ENCODE peak calls at places on chromosomes 3 and 15, in ten cellular contexts. One of them, this sample, is unnamed. For H3K4me1, the result is how much of the 10 kb centered on the place peaks cover.

GRCh38 chr15:90143176-90143655 is 40.9 kb upstream of the IDH2 start:
- DNase-seq in PC-9: peak
- DNase-seq in SK-N-SH: peak
- DNase-seq in mammary epithelial cell: peak
- DNase-seq in endothelial cell of umbilical vein: peak
- DNase-seq in IMR-90: peak
- DNase-seq in GM23338: peak
- DNase-seq in HCT116: peak
- DNase-seq in HepG2: no peak
- DNase-seq in keratinocyte: no peak
- DNase-seq in this sample: peak

GRCh38 chr3:14122301-14122700 is 2.4 kb downstream of the CHCHD4 start:
- DNase-seq in IMR-90: no peak
- DNase-seq in PC-9: no peak
- DNase-seq in HCT116: no peak
- DNase-seq in keratinocyte: no peak
- DNase-seq in mammary epithelial cell: peak
- DNase-seq in endothelial cell of umbilical vein: no peak
- DNase-seq in HepG2: no peak
- DNase-seq in SK-N-SH: no peak
- DNase-seq in GM23338: no peak
- DNase-seq in this sample: no peak

GRCh38 chr15:101558217-101558941 is 68.9 kb upstream of the PCSK6 start:
- DNase-seq in keratinocyte: no peak
- DNase-seq in mammary epithelial cell: no peak
- DNase-seq in SK-N-SH: no peak
- DNase-seq in HepG2: peak
- DNase-seq in PC-9: peak
- DNase-seq in GM23338: no peak
- DNase-seq in endothelial cell of umbilical vein: no peak
- DNase-seq in HCT116: no peak
- DNase-seq in IMR-90: no peak
- DNase-seq in this sample: peak

GRCh38 chr3:112376996-112377395 is 44.0 kb downstream of the CD200 start:
- DNase-seq in endothelial cell of umbilical vein: peak
- DNase-seq in keratinocyte: peak
- DNase-seq in SK-N-SH: no peak
- DNase-seq in GM23338: no peak
- DNase-seq in mammary epithelial cell: peak
- DNase-seq in HepG2: no peak
- DNase-seq in IMR-90: peak
- DNase-seq in HCT116: no peak
- DNase-seq in PC-9: no peak
- DNase-seq in this sample: peak

GRCh38 chr3:196735751-196736150 is 3.9 kb upstream of the PAK2 start:
- DNase-seq in keratinocyte: no peak
- DNase-seq in SK-N-SH: no peak
- DNase-seq in endothelial cell of umbilical vein: no peak
- DNase-seq in GM23338: no peak
- DNase-seq in PC-9: no peak
- DNase-seq in IMR-90: peak
- DNase-seq in HepG2: no peak
- DNase-seq in mammary epithelial cell: no peak
- DNase-seq in HCT116: no peak
- DNase-seq in this sample: no peak

GRCh38 chr3:17412950-17413530 is 329.4 kb downstream of the TBC1D5 start:
- DNase-seq in IMR-90: peak
- DNase-seq in HCT116: peak
- DNase-seq in mammary epithelial cell: peak
- DNase-seq in HepG2: peak
- DNase-seq in endothelial cell of umbilical vein: peak
- DNase-seq in keratinocyte: peak
- DNase-seq in SK-N-SH: peak
- DNase-seq in GM23338: peak
- DNase-seq in PC-9: no peak
- DNase-seq in this sample: peak

GRCh38 chr15:47332481-47332880 is 384.8 kb upstream of the SEMA6D start:
- DNase-seq in endothelial cell of umbilical vein: no peak
- DNase-seq in keratinocyte: no peak
- DNase-seq in SK-N-SH: no peak
- DNase-seq in HCT116: no peak
- DNase-seq in HepG2: no peak
- DNase-seq in mammary epithelial cell: no peak
- DNase-seq in IMR-90: peak
- DNase-seq in PC-9: no peak
- DNase-seq in GM23338: no peak
- DNase-seq in this sample: peak

GRCh38 chr3:192802957-192803899 is 75.9 kb upstream of the FGF12 start:
- DNase-seq in endothelial cell of umbilical vein: peak
- DNase-seq in GM23338: peak
- DNase-seq in HepG2: peak
- DNase-seq in mammary epithelial cell: no peak
- DNase-seq in IMR-90: peak
- DNase-seq in HCT116: peak
- DNase-seq in SK-N-SH: peak
- DNase-seq in PC-9: peak
- DNase-seq in keratinocyte: no peak
- DNase-seq in this sample: peak

GRCh38 chr15:96947830-96948229 is 617.3 kb downstream of the NR2F2 start:
- DNase-seq in PC-9: no peak
- DNase-seq in HepG2: no peak
- DNase-seq in IMR-90: no peak
- DNase-seq in GM23338: peak
- DNase-seq in keratinocyte: no peak
- DNase-seq in HCT116: no peak
- DNase-seq in mammary epithelial cell: no peak
- DNase-seq in SK-N-SH: peak
- DNase-seq in endothelial cell of umbilical vein: peak
- DNase-seq in this sample: peak

GRCh38 chr3:51708216-51708845 is 1.5 kb downstream of the GRM2 start:
- DNase-seq in PC-9: no peak
- DNase-seq in GM23338: no peak
- DNase-seq in keratinocyte: no peak
- DNase-seq in IMR-90: no peak
- DNase-seq in HCT116: no peak
- DNase-seq in HepG2: no peak
- DNase-seq in endothelial cell of umbilical vein: no peak
- DNase-seq in SK-N-SH: no peak
- DNase-seq in mammary epithelial cell: no peak
- DNase-seq in this sample: no peak

GRCh38 chr3:39147711-39148115 is 5.7 kb downstream of the CSRNP1 start:
- DNase-seq in SK-N-SH: no peak
- DNase-seq in keratinocyte: no peak
- DNase-seq in endothelial cell of umbilical vein: peak
- DNase-seq in HepG2: no peak
- DNase-seq in GM23338: peak
- DNase-seq in HCT116: no peak
- DNase-seq in PC-9: no peak
- DNase-seq in mammary epithelial cell: no peak
- DNase-seq in IMR-90: peak
- DNase-seq in this sample: peak

GRCh38 chr3:14256561-14257342 is 78.1 kb downstream of the LSM3 start:
- DNase-seq in HepG2: no peak
- DNase-seq in GM23338: peak
- DNase-seq in keratinocyte: no peak
- DNase-seq in mammary epithelial cell: peak
- DNase-seq in SK-N-SH: no peak
- DNase-seq in IMR-90: no peak
- DNase-seq in HCT116: no peak
- DNase-seq in endothelial cell of umbilical vein: no peak
- DNase-seq in PC-9: peak
- DNase-seq in this sample: peak

GRCh38 chr15:78021761-78022160 is 55.8 kb downstream of the TBC1D2B start:
- DNase-seq in endothelial cell of umbilical vein: no peak
- DNase-seq in keratinocyte: no peak
- DNase-seq in HepG2: no peak
- DNase-seq in HCT116: no peak
- DNase-seq in GM23338: no peak
- DNase-seq in mammary epithelial cell: no peak
- DNase-seq in IMR-90: no peak
- DNase-seq in SK-N-SH: no peak
- DNase-seq in PC-9: no peak
- DNase-seq in this sample: no peak

GRCh38 chr15:39999538-39999937 is 39.4 kb downstream of the SRP14 start:
- DNase-seq in PC-9: no peak
- DNase-seq in IMR-90: no peak
- DNase-seq in keratinocyte: no peak
- DNase-seq in GM23338: no peak
- DNase-seq in HCT116: no peak
- DNase-seq in endothelial cell of umbilical vein: peak
- DNase-seq in SK-N-SH: no peak
- DNase-seq in HepG2: no peak
- DNase-seq in mammary epithelial cell: no peak
- DNase-seq in this sample: no peak

GRCh38 chr3:159872374-159873109 is 116.1 kb upstream of the IL12A start:
- DNase-seq in endothelial cell of umbilical vein: peak
- DNase-seq in SK-N-SH: no peak
- DNase-seq in HepG2: no peak
- DNase-seq in PC-9: peak
- DNase-seq in GM23338: peak
- DNase-seq in mammary epithelial cell: peak
- DNase-seq in keratinocyte: peak
- DNase-seq in HCT116: peak
- DNase-seq in IMR-90: peak
- DNase-seq in this sample: no peak

DNA sequence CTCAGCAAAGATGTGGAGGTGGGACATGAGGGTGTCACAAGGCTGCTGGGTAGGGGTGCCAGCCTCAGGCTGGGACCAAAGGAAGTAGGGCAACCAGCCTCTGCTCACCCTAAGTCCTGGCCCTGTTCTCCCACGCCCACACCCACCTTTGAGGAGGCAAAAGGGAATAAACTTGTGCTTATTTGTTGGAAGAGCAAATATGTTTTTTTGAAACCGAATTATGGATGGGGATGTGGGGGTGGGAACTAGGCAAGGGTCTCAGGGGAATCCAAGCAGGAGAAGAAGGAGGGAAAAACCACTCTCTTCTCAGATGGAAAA is 10.4 kb downstream of the BHLHE40 start:
- DNase-seq in GM23338: no peak
- DNase-seq in keratinocyte: no peak
- DNase-seq in HCT116: no peak
- DNase-seq in HepG2: no peak
- DNase-seq in SK-N-SH: no peak
- DNase-seq in endothelial cell of umbilical vein: no peak
- DNase-seq in IMR-90: no peak
- DNase-seq in mammary epithelial cell: no peak
- DNase-seq in PC-9: no peak
- DNase-seq in this sample: no peak
- H2AFZ ChIP-seq in GM23338: no peak
- H2AFZ ChIP-seq in keratinocyte: peak
- H2AFZ ChIP-seq in HCT116: peak
- H2AFZ ChIP-seq in HepG2: no peak
- H2AFZ ChIP-seq in SK-N-SH: no peak
- H2AFZ ChIP-seq in endothelial cell of umbilical vein: no peak
- H2AFZ ChIP-seq in IMR-90: peak
- H2AFZ ChIP-seq in mammary epithelial cell: peak
- H2AFZ ChIP-seq in PC-9: no peak
- H2AFZ ChIP-seq in this sample: no peak

GRCh38 chr15:70835826-70836225 is 18.1 kb downstream of the LARP6 start:
- DNase-seq in keratinocyte: no peak
- DNase-seq in IMR-90: no peak
- DNase-seq in SK-N-SH: no peak
- DNase-seq in HCT116: no peak
- DNase-seq in PC-9: no peak
- DNase-seq in mammary epithelial cell: no peak
- DNase-seq in GM23338: no peak
- DNase-seq in endothelial cell of umbilical vein: no peak
- DNase-seq in HepG2: no peak
- DNase-seq in this sample: no peak

GRCh38 chr15:70834999-70835398 is 19.0 kb downstream of the LARP6 start:
- DNase-seq in IMR-90: no peak
- DNase-seq in HepG2: no peak
- DNase-seq in SK-N-SH: no peak
- DNase-seq in endothelial cell of umbilical vein: no peak
- DNase-seq in HCT116: no peak
- DNase-seq in GM23338: no peak
- DNase-seq in mammary epithelial cell: no peak
- DNase-seq in PC-9: no peak
- DNase-seq in keratinocyte: no peak
- DNase-seq in this sample: no peak

GRCh38 chr15:70835415-70835814 is 18.5 kb downstream of the LARP6 start:
- DNase-seq in HepG2: no peak
- DNase-seq in GM23338: no peak
- DNase-seq in endothelial cell of umbilical vein: no peak
- DNase-seq in HCT116: no peak
- DNase-seq in PC-9: no peak
- DNase-seq in IMR-90: no peak
- DNase-seq in keratinocyte: no peak
- DNase-seq in mammary epithelial cell: no peak
- DNase-seq in SK-N-SH: peak
- DNase-seq in this sample: no peak

GRCh38 chr15:70832176-70832575 is 21.8 kb downstream of the LARP6 start:
- DNase-seq in PC-9: no peak
- DNase-seq in keratinocyte: no peak
- DNase-seq in mammary epithelial cell: no peak
- DNase-seq in endothelial cell of umbilical vein: no peak
- DNase-seq in GM23338: no peak
- DNase-seq in SK-N-SH: no peak
- DNase-seq in HCT116: no peak
- DNase-seq in IMR-90: no peak
- DNase-seq in HepG2: no peak
- DNase-seq in this sample: no peak

GRCh38 chr15:70833897-70834765 is 19.8 kb downstream of the LARP6 start:
- DNase-seq in GM23338: peak
- DNase-seq in keratinocyte: no peak
- DNase-seq in HCT116: peak
- DNase-seq in PC-9: peak
- DNase-seq in HepG2: peak
- DNase-seq in mammary epithelial cell: peak
- DNase-seq in IMR-90: peak
- DNase-seq in endothelial cell of umbilical vein: peak
- DNase-seq in SK-N-SH: no peak
- DNase-seq in this sample: peak
- H3K4me2 ChIP-seq in GM23338: no peak
- H3K4me2 ChIP-seq in keratinocyte: peak
- H3K4me2 ChIP-seq in HCT116: peak
- H3K4me2 ChIP-seq in PC-9: peak
- H3K4me2 ChIP-seq in HepG2: peak
- H3K4me2 ChIP-seq in mammary epithelial cell: peak
- H3K4me2 ChIP-seq in IMR-90: peak
- H3K4me2 ChIP-seq in endothelial cell of umbilical vein: peak
- H3K4me2 ChIP-seq in SK-N-SH: peak
- H3K4me2 ChIP-seq in this sample: peak

GRCh38 chr3:171827836-171828458 is 15.2 kb upstream of the TMEM212 start:
- DNase-seq in keratinocyte: no peak
- DNase-seq in PC-9: no peak
- DNase-seq in HepG2: no peak
- DNase-seq in SK-N-SH: no peak
- DNase-seq in HCT116: no peak
- DNase-seq in IMR-90: no peak
- DNase-seq in endothelial cell of umbilical vein: no peak
- DNase-seq in GM23338: no peak
- DNase-seq in mammary epithelial cell: no peak
- DNase-seq in this sample: no peak
- H3K4me1 ChIP-seq in keratinocyte: under half
- H3K4me1 ChIP-seq in PC-9: under half
- H3K4me1 ChIP-seq in HepG2: half or more
- H3K4me1 ChIP-seq in SK-N-SH: under half
- H3K4me1 ChIP-seq in HCT116: under half
- H3K4me1 ChIP-seq in IMR-90: under half
- H3K4me1 ChIP-seq in endothelial cell of umbilical vein: under half
- H3K4me1 ChIP-seq in GM23338: under half
- H3K4me1 ChIP-seq in mammary epithelial cell: under half
- H3K4me1 ChIP-seq in this sample: under half

GRCh38 chr3:79364784-79365183 is 403.0 kb downstream of the ROBO1 start:
- DNase-seq in HepG2: no peak
- DNase-seq in HCT116: no peak
- DNase-seq in PC-9: no peak
- DNase-seq in GM23338: no peak
- DNase-seq in keratinocyte: no peak
- DNase-seq in mammary epithelial cell: no peak
- DNase-seq in SK-N-SH: no peak
- DNase-seq in endothelial cell of umbilical vein: no peak
- DNase-seq in IMR-90: no peak
- DNase-seq in this sample: no peak
- H2AFZ ChIP-seq in HepG2: no peak
- H2AFZ ChIP-seq in HCT116: no peak
- H2AFZ ChIP-seq in PC-9: no peak
- H2AFZ ChIP-seq in GM23338: no peak
- H2AFZ ChIP-seq in keratinocyte: peak
- H2AFZ ChIP-seq in mammary epithelial cell: no peak
- H2AFZ ChIP-seq in SK-N-SH: no peak
- H2AFZ ChIP-seq in endothelial cell of umbilical vein: no peak
- H2AFZ ChIP-seq in IMR-90: no peak
- H2AFZ ChIP-seq in this sample: no peak